ENCODE peak calls at places on chromosomes 4 and X, in four cellular contexts. One of them, this sample, is unnamed.

GRCh38 chr4:52588771-52589591 is 70.1 kb downstream of the USP46 start:
- ATAC-seq in HepG2: peak; percentile 21
- ATAC-seq in heart right ventricle: peak; percentile 71
- ATAC-seq in CD4-positive, alpha-beta T cell: peak; percentile 84
- ATAC-seq in this sample: no peak

GRCh38 chr4:12375805-12376204 is 947.1 kb upstream of the HS3ST1 start:
- ATAC-seq in CD4-positive, alpha-beta T cell: no peak
- ATAC-seq in heart right ventricle: no peak
- ATAC-seq in HepG2: no peak
- ATAC-seq in this sample: no peak

GRCh38 chrX:154328646-154329045 is 33.1 kb downstream of the TKTL1 start:
- ATAC-seq in CD4-positive, alpha-beta T cell: no peak
- ATAC-seq in HepG2: no peak
- ATAC-seq in heart right ventricle: no peak
- ATAC-seq in this sample: no peak

GRCh38 chr4:88759039-88759631 is 61.5 kb upstream of the NAP1L5 start:
- ATAC-seq in heart right ventricle: peak; percentile 43
- ATAC-seq in HepG2: peak; percentile 79
- ATAC-seq in CD4-positive, alpha-beta T cell: no peak
- ATAC-seq in this sample: peak; percentile 48

GRCh38 chr4:2893772-2894171 is 50.1 kb downstream of the ADD1 start:
- ATAC-seq in heart right ventricle: no peak
- ATAC-seq in CD4-positive, alpha-beta T cell: no peak
- ATAC-seq in HepG2: no peak
- ATAC-seq in this sample: no peak

GRCh38 chr4:185229021-185229818 is 19.8 kb downstream of the SNX25 start:
- ATAC-seq in HepG2: no peak
- ATAC-seq in CD4-positive, alpha-beta T cell: no peak
- ATAC-seq in heart right ventricle: no peak
- ATAC-seq in this sample: no peak

GRCh38 chr4:37737456-37737855 is 51.3 kb upstream of the RELL1 start:
- ATAC-seq in HepG2: no peak
- ATAC-seq in heart right ventricle: no peak
- ATAC-seq in CD4-positive, alpha-beta T cell: no peak
- ATAC-seq in this sample: no peak

GRCh38 chrX:40154229-40154852 is 56.6 kb upstream of the BCOR start:
- ATAC-seq in HepG2: peak; percentile 59
- ATAC-seq in heart right ventricle: peak; percentile 64
- ATAC-seq in CD4-positive, alpha-beta T cell: no peak
- ATAC-seq in this sample: no peak

GRCh38 chr4:3204021-3204431 is 44.9 kb upstream of the MSANTD1 start:
- ATAC-seq in heart right ventricle: no peak
- ATAC-seq in HepG2: no peak
- ATAC-seq in CD4-positive, alpha-beta T cell: no peak
- ATAC-seq in this sample: peak; percentile 85

GRCh38 chrX:10120828-10121227 is 35.9 kb upstream of the CLCN4 start:
- ATAC-seq in heart right ventricle: no peak
- ATAC-seq in CD4-positive, alpha-beta T cell: no peak
- ATAC-seq in HepG2: no peak
- ATAC-seq in this sample: no peak

GRCh38 chrX:445727-446126 is 59.0 kb upstream of the PPP2R3B start:
- ATAC-seq in CD4-positive, alpha-beta T cell: no peak
- ATAC-seq in heart right ventricle: no peak
- ATAC-seq in HepG2: no peak
- ATAC-seq in this sample: no peak

GRCh38 chr4:177740563-177740962 is 298.3 kb upstream of the AGA start:
- ATAC-seq in heart right ventricle: no peak
- ATAC-seq in HepG2: no peak
- ATAC-seq in CD4-positive, alpha-beta T cell: no peak
- ATAC-seq in this sample: no peak

GRCh38 chr4:145061325-145061920 is 36.6 kb downstream of the ANAPC10 start:
- ATAC-seq in HepG2: peak; percentile 55
- ATAC-seq in CD4-positive, alpha-beta T cell: peak; percentile 58
- ATAC-seq in heart right ventricle: no peak
- ATAC-seq in this sample: no peak

GRCh38 chr4:184406915-184407314 is 67.4 kb downstream of the IRF2 start:
- ATAC-seq in CD4-positive, alpha-beta T cell: no peak
- ATAC-seq in HepG2: no peak
- ATAC-seq in heart right ventricle: no peak
- ATAC-seq in this sample: peak; percentile 43

GRCh38 chr4:183631577-183632198 is 27.3 kb downstream of the RWDD4 start:
- ATAC-seq in CD4-positive, alpha-beta T cell: no peak
- ATAC-seq in HepG2: no peak
- ATAC-seq in heart right ventricle: no peak
- ATAC-seq in this sample: no peak

GRCh38 chrX:118795528-118795927 is 28.1 kb upstream of the ZCCHC12 start:
- ATAC-seq in CD4-positive, alpha-beta T cell: no peak
- ATAC-seq in heart right ventricle: no peak
- ATAC-seq in HepG2: no peak
- ATAC-seq in this sample: no peak

GRCh38 chrX:102627640-102628039 is 23.6 kb upstream of the GPRASP1 start:
- ATAC-seq in CD4-positive, alpha-beta T cell: no peak
- ATAC-seq in HepG2: no peak
- ATAC-seq in heart right ventricle: no peak
- ATAC-seq in this sample: no peak

GRCh38 chr4:1768367-1769034 is 24.6 kb upstream of the FGFR3 start:
- ATAC-seq in heart right ventricle: no peak
- ATAC-seq in HepG2: no peak
- ATAC-seq in CD4-positive, alpha-beta T cell: no peak
- ATAC-seq in this sample: no peak

GRCh38 chrX:47723689-47724088 is 64.7 kb upstream of the UXT start:
- ATAC-seq in CD4-positive, alpha-beta T cell: no peak
- ATAC-seq in heart right ventricle: no peak
- ATAC-seq in HepG2: peak; percentile 49
- ATAC-seq in this sample: no peak

GRCh38 chrX:136376713-136377112 is 76.0 kb downstream of the ADGRG4 start:
- ATAC-seq in CD4-positive, alpha-beta T cell: no peak
- ATAC-seq in HepG2: no peak
- ATAC-seq in heart right ventricle: no peak
- ATAC-seq in this sample: no peak

GRCh38 chrX:71637848-71638247 is 19.5 kb upstream of the CXCR3 start:
- ATAC-seq in heart right ventricle: no peak
- ATAC-seq in CD4-positive, alpha-beta T cell: peak; percentile 32
- ATAC-seq in HepG2: peak; percentile 52
- ATAC-seq in this sample: peak; percentile 35

GRCh38 chr4:88448905-88449689 is 7.8 kb upstream of the HERC5 start:
- ATAC-seq in HepG2: no peak
- ATAC-seq in heart right ventricle: no peak
- ATAC-seq in CD4-positive, alpha-beta T cell: no peak
- ATAC-seq in this sample: no peak

GRCh38 chr4:18568600-18568999 is 547.0 kb upstream of the LCORL start:
- ATAC-seq in heart right ventricle: no peak
- ATAC-seq in CD4-positive, alpha-beta T cell: no peak
- ATAC-seq in HepG2: no peak
- ATAC-seq in this sample: no peak

GRCh38 chr4:152448038-152448437 is 87.9 kb downstream of the FBXW7 start:
- ATAC-seq in heart right ventricle: no peak
- ATAC-seq in CD4-positive, alpha-beta T cell: no peak
- ATAC-seq in HepG2: no peak
- ATAC-seq in this sample: no peak

GRCh38 chr4:142551513-142552280 is 294.4 kb downstream of the INPP4B start:
- ATAC-seq in CD4-positive, alpha-beta T cell: no peak
- ATAC-seq in HepG2: no peak
- ATAC-seq in heart right ventricle: no peak
- ATAC-seq in this sample: no peak

GRCh38 chrX:137550561-137551305 is 15.2 kb upstream of the ZIC3 start:
- ATAC-seq in CD4-positive, alpha-beta T cell: no peak
- ATAC-seq in HepG2: no peak
- ATAC-seq in heart right ventricle: no peak
- ATAC-seq in this sample: no peak

GRCh38 chr4:1789552-1789951 is 3.5 kb upstream of the FGFR3 start:
- ATAC-seq in heart right ventricle: no peak
- ATAC-seq in CD4-positive, alpha-beta T cell: no peak
- ATAC-seq in HepG2: no peak
- ATAC-seq in this sample: no peak

GRCh38 chrX:134930501-134930900 is 60.3 kb upstream of the SMIM10 start:
- ATAC-seq in heart right ventricle: no peak
- ATAC-seq in HepG2: no peak
- ATAC-seq in CD4-positive, alpha-beta T cell: no peak
- ATAC-seq in this sample: no peak

GRCh38 chr4:38210396-38211114 is 250.4 kb downstream of the PTTG2 start:
- ATAC-seq in CD4-positive, alpha-beta T cell: no peak
- ATAC-seq in heart right ventricle: no peak
- ATAC-seq in HepG2: peak; percentile 60
- ATAC-seq in this sample: peak; percentile 12

GRCh38 chrX:121308276-121308805 is 260.9 kb downstream of the GLUD2 start:
- ATAC-seq in heart right ventricle: no peak
- ATAC-seq in HepG2: peak; percentile 85
- ATAC-seq in CD4-positive, alpha-beta T cell: peak; percentile 34
- ATAC-seq in this sample: no peak

GRCh38 chr4:74559853-74560252 is 114.9 kb downstream of the AREG start:
- ATAC-seq in CD4-positive, alpha-beta T cell: no peak
- ATAC-seq in heart right ventricle: no peak
- ATAC-seq in HepG2: no peak
- ATAC-seq in this sample: no peak

GRCh38 chr4:155946486-155946885 is 7.2 kb downstream of the CTSO start:
- ATAC-seq in heart right ventricle: no peak
- ATAC-seq in HepG2: no peak
- ATAC-seq in CD4-positive, alpha-beta T cell: no peak
- ATAC-seq in this sample: no peak

GRCh38 chr4:182929296-182929695 is 12.1 kb upstream of the DCTD start:
- ATAC-seq in heart right ventricle: no peak
- ATAC-seq in CD4-positive, alpha-beta T cell: no peak
- ATAC-seq in HepG2: peak; percentile 29
- ATAC-seq in this sample: peak; percentile 73

GRCh38 chr4:36128689-36129088 is 115.6 kb downstream of the ARAP2 start:
- ATAC-seq in HepG2: no peak
- ATAC-seq in CD4-positive, alpha-beta T cell: no peak
- ATAC-seq in heart right ventricle: no peak
- ATAC-seq in this sample: no peak

GRCh38 chr4:174859904-174860303 is 30.9 kb upstream of the GLRA3 start:
- ATAC-seq in heart right ventricle: no peak
- ATAC-seq in CD4-positive, alpha-beta T cell: no peak
- ATAC-seq in HepG2: no peak
- ATAC-seq in this sample: no peak

GRCh38 chr4:24279492-24279891 is 304.9 kb downstream of the DHX15 start:
- ATAC-seq in heart right ventricle: peak; percentile 70
- ATAC-seq in HepG2: no peak
- ATAC-seq in CD4-positive, alpha-beta T cell: no peak
- ATAC-seq in this sample: no peak

GRCh38 chrX:41337140-41337539 is 3.2 kb downstream of the DDX3X start:
- ATAC-seq in HepG2: no peak
- ATAC-seq in CD4-positive, alpha-beta T cell: no peak
- ATAC-seq in heart right ventricle: no peak
- ATAC-seq in this sample: no peak

GRCh38 chr4:41957634-41958033 is 22.4 kb downstream of the TMEM33 start:
- ATAC-seq in HepG2: no peak
- ATAC-seq in CD4-positive, alpha-beta T cell: no peak
- ATAC-seq in heart right ventricle: no peak
- ATAC-seq in this sample: no peak

GRCh38 chr4:85956296-85956955 is 403.4 kb downstream of the MAPK10 start:
- ATAC-seq in heart right ventricle: no peak
- ATAC-seq in HepG2: no peak
- ATAC-seq in CD4-positive, alpha-beta T cell: no peak
- ATAC-seq in this sample: no peak

This sample was measured in gastroesophageal sphincter.